ENCODE peak calls at places on chromosomes 13 and 19, in ten cellular contexts. P is GM23248; N is DMS153; J is activated CD8-positive, alpha-beta memory T cell treated with anti-CD3 and anti-CD28 coated beads for 24 hours; R is memory B cell; C is fibroblast of the aortic adventitia; O is HCEC 1CT; D is NCI-H774; S is endothelial cell of umbilical vein; B is cardiac fibroblast. L is an unnamed sample.

GRCh38 chr13:61202042-61202441 is 213.6 kb downstream of the PCDH20 start:
- DNase-seq in N (no peak), S (no peak), D (no peak), B (no peak), J (no peak), C (no peak), P (no peak), O (no peak), R (no peak), L (no peak)

GRCh38 chr13:46716821-46717220 is 80.1 kb downstream of the ESD start:
- DNase-seq in R (no peak), D (no peak), B (no peak), J (no peak), C (no peak), O (no peak), S (peak; percentile 80), P (no peak), N (no peak), L (peak; percentile 9)

GRCh38 chr19:1164684-1165531 is 9.2 kb downstream of the SBNO2 start:
- DNase-seq in N (no peak), R (no peak), O (no peak), S (no peak), D (no peak), B (no peak), P (no peak), C (no peak), J (no peak), L (no peak)

GRCh38 chr19:30525383-30525782 is 153.2 kb downstream of the ZNF536 start:
- DNase-seq in R (no peak), J (no peak), P (no peak), S (no peak), C (no peak), D (no peak), N (no peak), O (no peak), B (no peak), L (no peak)

GRCh38 chr13:33275916-33276315 is 9.6 kb downstream of the STARD13 start:
- DNase-seq in J (no peak), B (no peak), D (no peak), R (no peak), O (peak; percentile 57), P (peak; percentile 71), N (no peak), C (peak; percentile 93), S (no peak), L (no peak)

GRCh38 chr19:46376241-46377153 is 29.6 kb downstream of the PPP5C start:
- DNase-seq in D (no peak), B (no peak), J (no peak), S (no peak), P (no peak), N (no peak), R (no peak), C (no peak), O (no peak), L (no peak)

GRCh38 chr19:46515879-46516350 is 20.2 kb upstream of the PNMA8B start:
- DNase-seq in P (peak; percentile 74), N (no peak), R (no peak), S (peak; percentile 31), C (peak; percentile 52), O (peak; percentile 44), B (peak; percentile 61), D (no peak), J (no peak), L (peak; percentile 31)

GRCh38 chr13:110714798-110715394 is 1.4 kb downstream of the ING1 start:
- DNase-seq in C (peak; percentile 36), R (peak; percentile 33), B (peak; percentile 44), O (peak; percentile 28), J (no peak), S (no peak), N (no peak), P (peak; percentile 68), D (peak; percentile 92), L (peak; percentile 47)

GRCh38 chr13:31625115-31625514 is 114.2 kb upstream of the RXFP2 start:
- DNase-seq in N (no peak), P (peak; percentile 59), R (no peak), S (peak; percentile 39), C (peak; percentile 51), J (no peak), B (peak; percentile 64), O (no peak), D (no peak), L (peak; percentile 16)

GRCh38 chr13:45873491-45874360 is 22.2 kb upstream of the SIAH3 start:
- DNase-seq in C (peak; percentile 40), B (peak; percentile 46), S (peak; percentile 21), J (no peak), N (no peak), P (peak; percentile 48), R (no peak), D (no peak), O (peak; percentile 51), L (peak; percentile 26)

GRCh38 chr13:106355866-106356265 is 179.6 kb downstream of the EFNB2 start:
- DNase-seq in S (no peak), B (no peak), C (no peak), R (no peak), J (no peak), D (no peak), P (no peak), O (no peak), N (no peak), L (no peak)

GRCh38 chr19:32351807-32352630 is 6.6 kb downstream of the ZNF507 start:
- DNase-seq in D (no peak), B (peak; percentile 63), O (peak; percentile 70), S (peak; percentile 65), P (peak; percentile 64), C (peak; percentile 69), N (no peak), J (no peak), R (no peak), L (peak; percentile 75)

GRCh38 chr13:105863300-105863699 is 672.2 kb downstream of the EFNB2 start:
- DNase-seq in C (no peak), P (no peak), J (no peak), N (no peak), R (no peak), B (no peak), O (no peak), S (no peak), D (no peak), L (no peak)

GRCh38 chr19:42683917-42684513 is 56.3 kb downstream of the PSG3 start:
- DNase-seq in S (no peak), R (peak; percentile 11), P (peak; percentile 32), C (peak; percentile 57), B (peak; percentile 56), J (no peak), O (peak; percentile 9), D (no peak), N (no peak), L (peak; percentile 20)

GRCh38 chr19:31334849-31335624 is 14.2 kb downstream of the TSHZ3 start:
- DNase-seq in J (no peak), D (no peak), B (peak; percentile 47), R (no peak), P (peak; percentile 36), S (no peak), C (no peak), O (peak; percentile 24), N (no peak), L (peak; percentile 46)

GRCh38 chr19:31351212-31352193 is 2.3 kb upstream of the TSHZ3 start:
- DNase-seq in S (peak; percentile 24), N (no peak), P (peak; percentile 80), O (peak; percentile 57), R (no peak), D (no peak), J (peak; percentile 64), B (peak; percentile 82), C (peak; percentile 70), L (peak; percentile 82)

GRCh38 chr13:93244141-93244917 is 17.7 kb downstream of the GPC6 start:
- DNase-seq in D (no peak), J (no peak), P (peak; percentile 81), R (no peak), B (peak; percentile 40), C (peak; percentile 73), O (peak; percentile 45), N (no peak), S (no peak), L (peak; percentile 66)

GRCh38 chr19:21202865-21203494 is 61.1 kb downstream of the ZNF431 start:
- DNase-seq in D (peak; percentile 7), S (peak; percentile 15), P (peak; percentile 63), J (no peak), R (no peak), B (peak; percentile 47), C (peak; percentile 14), N (no peak), O (no peak), L (no peak)

L was measured in astrocyte of the spinal cord.